ENCODE peak calls at places on chromosomes 13 and 19, in eight cellular contexts. One of them, this sample, is unnamed.
A peak's percentile ranks its signal among the peaks of the same experiment; 100 is the strongest.

GRCh38 chr13:54733639-54734038 is 1705.0 kb downstream of the OLFM4 start:
- DNase-seq in gastrocnemius medialis: no peak
- DNase-seq in EL: no peak
- DNase-seq in GM03348: no peak
- DNase-seq in AG04450: no peak
- DNase-seq in brain microvascular endothelial cell: no peak
- DNase-seq in activated CD4-positive, alpha-beta T cell treated with anti-CD3 and anti-CD28 coated beads, Interleukin-2, amount 10 ng/mL, durations not matched to agents 7 days and 5 days: no peak
- DNase-seq in mammary epithelial cell: no peak
- DNase-seq in this sample: no peak

GRCh38 chr19:46490774-46491173 is 4.9 kb downstream of the PNMA8B start:
- DNase-seq in EL: no peak
- DNase-seq in AG04450: no peak
- DNase-seq in gastrocnemius medialis: no peak
- DNase-seq in mammary epithelial cell: no peak
- DNase-seq in brain microvascular endothelial cell: no peak
- DNase-seq in activated CD4-positive, alpha-beta T cell treated with anti-CD3 and anti-CD28 coated beads, Interleukin-2, amount 10 ng/mL, durations not matched to agents 7 days and 5 days: no peak
- DNase-seq in GM03348: no peak
- DNase-seq in this sample: no peak

GRCh38 chr19:13339869-13340268 is 166.4 kb downstream of the CACNA1A start:
- DNase-seq in GM03348: no peak
- DNase-seq in EL: no peak
- DNase-seq in gastrocnemius medialis: no peak
- DNase-seq in mammary epithelial cell: no peak
- DNase-seq in AG04450: no peak
- DNase-seq in activated CD4-positive, alpha-beta T cell treated with anti-CD3 and anti-CD28 coated beads, Interleukin-2, amount 10 ng/mL, durations not matched to agents 7 days and 5 days: no peak
- DNase-seq in brain microvascular endothelial cell: no peak
- DNase-seq in this sample: no peak

GRCh38 chr13:59038824-59039223 is 1124.9 kb downstream of the DIAPH3 start:
- DNase-seq in EL: no peak
- DNase-seq in brain microvascular endothelial cell: peak; percentile 45
- DNase-seq in activated CD4-positive, alpha-beta T cell treated with anti-CD3 and anti-CD28 coated beads, Interleukin-2, amount 10 ng/mL, durations not matched to agents 7 days and 5 days: no peak
- DNase-seq in gastrocnemius medialis: no peak
- DNase-seq in mammary epithelial cell: no peak
- DNase-seq in GM03348: no peak
- DNase-seq in AG04450: no peak
- DNase-seq in this sample: peak; percentile 29

GRCh38 chr13:23554000-23554399 is 16.2 kb upstream of the TNFRSF19 start:
- DNase-seq in mammary epithelial cell: peak; percentile 78
- DNase-seq in EL: peak; percentile 15
- DNase-seq in AG04450: no peak
- DNase-seq in gastrocnemius medialis: no peak
- DNase-seq in GM03348: peak; percentile 11
- DNase-seq in activated CD4-positive, alpha-beta T cell treated with anti-CD3 and anti-CD28 coated beads, Interleukin-2, amount 10 ng/mL, durations not matched to agents 7 days and 5 days: no peak
- DNase-seq in brain microvascular endothelial cell: no peak
- DNase-seq in this sample: peak; percentile 45

GRCh38 chr13:76647550-76647949 is 238.7 kb downstream of the KCTD12 start:
- DNase-seq in gastrocnemius medialis: no peak
- DNase-seq in mammary epithelial cell: no peak
- DNase-seq in EL: peak; percentile 55
- DNase-seq in brain microvascular endothelial cell: no peak
- DNase-seq in GM03348: peak; percentile 17
- DNase-seq in activated CD4-positive, alpha-beta T cell treated with anti-CD3 and anti-CD28 coated beads, Interleukin-2, amount 10 ng/mL, durations not matched to agents 7 days and 5 days: no peak
- DNase-seq in AG04450: no peak
- DNase-seq in this sample: no peak

GRCh38 chr13:45490068-45490467 is 25.3 kb downstream of the COG3 start:
- DNase-seq in gastrocnemius medialis: no peak
- DNase-seq in brain microvascular endothelial cell: no peak
- DNase-seq in AG04450: no peak
- DNase-seq in GM03348: no peak
- DNase-seq in mammary epithelial cell: no peak
- DNase-seq in EL: no peak
- DNase-seq in activated CD4-positive, alpha-beta T cell treated with anti-CD3 and anti-CD28 coated beads, Interleukin-2, amount 10 ng/mL, durations not matched to agents 7 days and 5 days: peak; percentile 12
- DNase-seq in this sample: no peak

GRCh38 chr13:59658736-59659330 is 504.9 kb downstream of the DIAPH3 start:
- DNase-seq in activated CD4-positive, alpha-beta T cell treated with anti-CD3 and anti-CD28 coated beads, Interleukin-2, amount 10 ng/mL, durations not matched to agents 7 days and 5 days: no peak
- DNase-seq in AG04450: no peak
- DNase-seq in brain microvascular endothelial cell: no peak
- DNase-seq in GM03348: no peak
- DNase-seq in mammary epithelial cell: no peak
- DNase-seq in EL: no peak
- DNase-seq in gastrocnemius medialis: no peak
- DNase-seq in this sample: no peak

GRCh38 chr13:25169951-25170553 is 2.0 kb downstream of the AMER2 start:
- DNase-seq in mammary epithelial cell: no peak
- DNase-seq in EL: no peak
- DNase-seq in activated CD4-positive, alpha-beta T cell treated with anti-CD3 and anti-CD28 coated beads, Interleukin-2, amount 10 ng/mL, durations not matched to agents 7 days and 5 days: no peak
- DNase-seq in brain microvascular endothelial cell: no peak
- DNase-seq in gastrocnemius medialis: no peak
- DNase-seq in GM03348: no peak
- DNase-seq in AG04450: no peak
- DNase-seq in this sample: no peak

GRCh38 chr19:2291185-2291751 is 9.3 kb upstream of the PEAK3 start:
- DNase-seq in mammary epithelial cell: peak; percentile 29
- DNase-seq in EL: no peak
- DNase-seq in gastrocnemius medialis: no peak
- DNase-seq in GM03348: no peak
- DNase-seq in activated CD4-positive, alpha-beta T cell treated with anti-CD3 and anti-CD28 coated beads, Interleukin-2, amount 10 ng/mL, durations not matched to agents 7 days and 5 days: no peak
- DNase-seq in brain microvascular endothelial cell: no peak
- DNase-seq in AG04450: no peak
- DNase-seq in this sample: no peak

GRCh38 chr13:49821216-49821820 is 28.8 kb upstream of the KPNA3 start:
- DNase-seq in activated CD4-positive, alpha-beta T cell treated with anti-CD3 and anti-CD28 coated beads, Interleukin-2, amount 10 ng/mL, durations not matched to agents 7 days and 5 days: no peak
- DNase-seq in mammary epithelial cell: no peak
- DNase-seq in EL: no peak
- DNase-seq in AG04450: no peak
- DNase-seq in GM03348: no peak
- DNase-seq in brain microvascular endothelial cell: no peak
- DNase-seq in gastrocnemius medialis: no peak
- DNase-seq in this sample: peak; percentile 14

GRCh38 chr13:95510950-95511349 is 41.6 kb upstream of the CLDN10 start:
- DNase-seq in AG04450: no peak
- DNase-seq in activated CD4-positive, alpha-beta T cell treated with anti-CD3 and anti-CD28 coated beads, Interleukin-2, amount 10 ng/mL, durations not matched to agents 7 days and 5 days: no peak
- DNase-seq in mammary epithelial cell: no peak
- DNase-seq in gastrocnemius medialis: no peak
- DNase-seq in EL: no peak
- DNase-seq in GM03348: no peak
- DNase-seq in brain microvascular endothelial cell: no peak
- DNase-seq in this sample: no peak

GRCh38 chr13:93004919-93005318 is 221.7 kb upstream of the GPC6 start:
- DNase-seq in AG04450: no peak
- DNase-seq in EL: no peak
- DNase-seq in gastrocnemius medialis: no peak
- DNase-seq in activated CD4-positive, alpha-beta T cell treated with anti-CD3 and anti-CD28 coated beads, Interleukin-2, amount 10 ng/mL, durations not matched to agents 7 days and 5 days: no peak
- DNase-seq in brain microvascular endothelial cell: peak; percentile 4
- DNase-seq in mammary epithelial cell: peak; percentile 25
- DNase-seq in GM03348: no peak
- DNase-seq in this sample: peak; percentile 6

GRCh38 chr13:110590577-110590976 is 24.8 kb upstream of the NAXD start:
- DNase-seq in gastrocnemius medialis: no peak
- DNase-seq in mammary epithelial cell: peak; percentile 50
- DNase-seq in GM03348: no peak
- DNase-seq in activated CD4-positive, alpha-beta T cell treated with anti-CD3 and anti-CD28 coated beads, Interleukin-2, amount 10 ng/mL, durations not matched to agents 7 days and 5 days: no peak
- DNase-seq in AG04450: no peak
- DNase-seq in EL: no peak
- DNase-seq in brain microvascular endothelial cell: no peak
- DNase-seq in this sample: no peak

GRCh38 chr13:113974304-113975281 is 717 bp upstream of the C13orf46 start:
- DNase-seq in EL: no peak
- DNase-seq in brain microvascular endothelial cell: no peak
- DNase-seq in AG04450: no peak
- DNase-seq in gastrocnemius medialis: no peak
- DNase-seq in activated CD4-positive, alpha-beta T cell treated with anti-CD3 and anti-CD28 coated beads, Interleukin-2, amount 10 ng/mL, durations not matched to agents 7 days and 5 days: no peak
- DNase-seq in mammary epithelial cell: no peak
- DNase-seq in GM03348: no peak
- DNase-seq in this sample: no peak